ENCODE peak calls at places on chromosomes 3 and 15, in six cellular contexts. Z is IMR-90, O is HCT116, V is GM23338, X is AG10803, Q is MM.1S. N is an unnamed sample.

GRCh38 chr3:190044142-190044541 is 76.6 kb downstream of the P3H2 start:
- DNase-seq in V (no peak), O (no peak), Q (no peak), Z (peak; percentile 74), X (peak; percentile 86), N (peak; percentile 31)

GRCh38 chr3:86563358-86563970 is 427.5 kb downstream of the VGLL3 start:
- DNase-seq in Z (peak; percentile 47), V (peak; percentile 88), Q (peak; percentile 59), X (peak; percentile 46), O (peak; percentile 3), N (peak; percentile 68)

GRCh38 chr15:34993877-34994276 is 5.8 kb upstream of the ZNF770 start:
- DNase-seq in Q (peak; percentile 76), O (no peak), V (no peak), X (no peak), Z (no peak), N (no peak)

GRCh38 chr15:75782926-75783325 is 60.3 kb upstream of the UBE2Q2 start:
- DNase-seq in O (no peak), X (no peak), Z (no peak), Q (no peak), V (no peak), N (no peak)

GRCh38 chr15:50879016-50879415 is 29.5 kb upstream of the AP4E1 start:
- DNase-seq in O (no peak), X (no peak), Z (no peak), V (no peak), Q (peak; percentile 84), N (no peak)

GRCh38 chr3:184868477-184868876 is 56.5 kb downstream of the VPS8 start:
- DNase-seq in X (no peak), O (no peak), Q (no peak), V (no peak), Z (no peak), N (peak; percentile 31)

GRCh38 chr15:77859491-77860060 is 217.9 kb downstream of the TBC1D2B start:
- DNase-seq in X (no peak), Z (no peak), Q (no peak), V (peak; percentile 38), O (no peak), N (no peak)

GRCh38 chr3:50167069-50167781 is 12.1 kb downstream of the SEMA3F start:
- DNase-seq in Q (no peak), O (no peak), X (no peak), V (no peak), Z (peak; percentile 36), N (no peak)

GRCh38 chr3:163058190-163058854 is 1561.7 kb downstream of the OTOL1 start:
- DNase-seq in O (no peak), X (no peak), V (no peak), Z (no peak), Q (no peak), N (no peak)

GRCh38 chr3:29757054-29757777 is 476.3 kb downstream of the RBMS3 start:
- DNase-seq in Q (no peak), V (no peak), X (peak; percentile 27), O (no peak), Z (peak; percentile 54), N (peak; percentile 58)

GRCh38 chr3:52222319-52223221 is 2.9 kb downstream of the TLR9 start:
- DNase-seq in X (no peak), V (no peak), O (no peak), Q (no peak), Z (no peak), N (no peak)

GRCh38 chr3:113148307-113148703 is 63.1 kb upstream of the BOC start:
- DNase-seq in V (no peak), O (no peak), Z (no peak), X (no peak), Q (no peak), N (no peak)

GRCh38 chr15:100667405-100668320 is 65.3 kb downstream of the ASB7 start:
- DNase-seq in O (no peak), Z (peak; percentile 84), Q (no peak), X (peak; percentile 89), V (no peak), N (no peak)

GRCh38 chr15:100661161-100661560 is 58.8 kb downstream of the ASB7 start:
- DNase-seq in X (no peak), O (no peak), V (no peak), Q (no peak), Z (no peak), N (no peak)

GRCh38 chr15:100663066-100663465 is 60.7 kb downstream of the ASB7 start:
- DNase-seq in Z (no peak), X (no peak), Q (no peak), V (peak; percentile 78), O (peak; percentile 36), N (no peak)

GRCh38 chr15:100665570-100665969 is 63.2 kb downstream of the ASB7 start:
- DNase-seq in V (no peak), Z (peak; percentile 58), X (no peak), O (no peak), Q (no peak), N (no peak)

DNA sequence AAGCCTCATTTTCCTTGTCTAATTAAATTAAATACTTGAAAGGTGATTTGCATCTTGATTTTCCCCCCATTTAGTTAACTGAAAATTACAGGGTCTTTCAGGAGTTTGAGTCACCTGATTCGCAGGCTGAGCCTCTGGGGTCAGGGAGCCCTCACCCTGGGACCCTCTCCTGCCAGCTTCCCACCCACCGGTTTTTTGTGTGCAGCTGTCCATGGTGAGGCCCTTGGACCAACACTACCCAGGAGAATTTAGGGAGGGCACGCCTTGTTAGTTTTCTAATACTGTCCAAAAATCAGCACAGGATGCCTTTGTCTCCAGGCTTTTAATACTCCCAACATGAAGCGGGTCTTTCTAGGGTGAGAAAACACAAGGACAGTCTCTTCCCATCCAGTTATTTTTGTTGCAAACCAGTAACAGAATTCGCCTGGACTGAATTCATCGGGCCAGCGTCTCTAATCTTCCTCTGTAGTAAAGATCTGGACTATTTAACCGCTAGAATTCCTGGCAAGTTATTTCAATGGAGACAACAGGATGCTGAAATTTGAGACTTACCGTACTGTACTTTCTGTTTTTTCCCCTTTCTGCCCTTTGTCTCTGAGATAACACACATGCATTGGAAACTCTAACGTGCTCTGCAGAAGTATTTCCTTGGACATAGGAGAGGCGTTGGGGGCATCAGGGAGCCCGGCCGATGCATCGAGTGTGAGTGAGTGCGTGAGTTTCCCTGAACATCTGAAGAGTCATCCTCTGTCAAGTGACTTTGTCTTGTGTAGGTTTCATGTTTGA is 61.4 kb downstream of the ASB7 start:
- DNase-seq in Q (no peak), V (no peak), O (no peak), X (no peak), Z (peak; percentile 15), N (peak; percentile 52)
- H3K4me3 ChIP-seq in Q (no peak overlapping the region), V (no peak overlapping the region), O (no peak overlapping the region), X (no peak overlapping the region), Z (no peak overlapping the region), N (peak overlapping the region; percentile 32)

GRCh38 chr3:108106449-108106848 is 15.6 kb upstream of the CD47 start:
- DNase-seq in X (no peak), O (no peak), Q (no peak), Z (no peak), V (no peak), N (no peak)

GRCh38 chr3:108106031-108106430 is 15.2 kb upstream of the CD47 start:
- DNase-seq in Q (no peak), O (no peak), V (no peak), Z (peak; percentile 84), X (peak; percentile 31), N (peak; percentile 82)

GRCh38 chr3:108103040-108103751 is 12.4 kb upstream of the CD47 start:
- DNase-seq in V (peak; percentile 20), X (no peak), Q (no peak), Z (no peak), O (no peak), N (no peak)

GRCh38 chr3:108102420-108103039 is 11.7 kb upstream of the CD47 start:
- DNase-seq in X (no peak), Z (no peak), Q (no peak), V (no peak), O (no peak), N (no peak)

DNA sequence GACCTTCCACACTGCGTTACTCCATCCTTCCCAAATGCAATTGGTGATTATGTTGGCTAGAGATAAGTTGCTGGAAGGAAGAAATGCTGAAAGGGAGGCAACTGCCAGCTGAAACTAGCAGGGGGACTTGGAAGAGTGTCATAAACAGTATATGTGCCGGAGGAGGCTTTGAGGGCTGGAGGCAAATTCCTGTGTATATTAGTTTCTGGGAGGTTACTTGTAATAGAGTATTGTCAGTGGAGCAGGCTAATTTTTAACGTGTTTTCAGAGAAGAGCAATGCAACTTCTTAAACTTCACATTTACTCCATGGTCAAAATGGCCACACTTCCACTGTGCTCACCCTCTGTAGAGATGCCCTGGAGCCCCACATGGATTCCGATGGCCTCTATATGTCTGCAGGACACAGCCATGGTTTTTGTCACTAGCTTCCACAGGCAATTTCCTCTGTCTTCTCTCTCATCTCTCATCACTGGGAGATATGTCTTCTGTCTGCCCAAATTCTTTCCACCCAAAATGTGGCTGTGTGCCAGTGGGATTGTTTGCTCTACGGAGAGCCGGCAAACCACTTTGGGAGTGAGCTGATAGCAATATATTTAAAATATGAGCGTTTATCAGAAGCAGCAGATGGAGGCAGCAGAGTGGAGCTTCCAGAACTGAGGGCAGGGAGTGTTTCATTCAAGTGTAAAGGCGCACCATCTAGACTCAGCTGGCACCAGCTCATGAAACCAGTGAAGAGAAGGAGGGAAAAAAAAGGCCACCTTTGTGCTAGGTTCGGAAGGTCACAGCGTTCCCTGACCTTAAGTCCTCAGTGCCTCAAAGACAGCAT is 13.4 kb upstream of the CD47 start:
- DNase-seq in O (no peak), V (no peak), Q (no peak), Z (peak; percentile 52), X (no peak), N (peak; percentile 41)
- TF ChIP-seq CTCF in O (no peak), V (no peak), Q (no peak), Z (no peak), X (no peak), N (peak; percentile 27)

DNA sequence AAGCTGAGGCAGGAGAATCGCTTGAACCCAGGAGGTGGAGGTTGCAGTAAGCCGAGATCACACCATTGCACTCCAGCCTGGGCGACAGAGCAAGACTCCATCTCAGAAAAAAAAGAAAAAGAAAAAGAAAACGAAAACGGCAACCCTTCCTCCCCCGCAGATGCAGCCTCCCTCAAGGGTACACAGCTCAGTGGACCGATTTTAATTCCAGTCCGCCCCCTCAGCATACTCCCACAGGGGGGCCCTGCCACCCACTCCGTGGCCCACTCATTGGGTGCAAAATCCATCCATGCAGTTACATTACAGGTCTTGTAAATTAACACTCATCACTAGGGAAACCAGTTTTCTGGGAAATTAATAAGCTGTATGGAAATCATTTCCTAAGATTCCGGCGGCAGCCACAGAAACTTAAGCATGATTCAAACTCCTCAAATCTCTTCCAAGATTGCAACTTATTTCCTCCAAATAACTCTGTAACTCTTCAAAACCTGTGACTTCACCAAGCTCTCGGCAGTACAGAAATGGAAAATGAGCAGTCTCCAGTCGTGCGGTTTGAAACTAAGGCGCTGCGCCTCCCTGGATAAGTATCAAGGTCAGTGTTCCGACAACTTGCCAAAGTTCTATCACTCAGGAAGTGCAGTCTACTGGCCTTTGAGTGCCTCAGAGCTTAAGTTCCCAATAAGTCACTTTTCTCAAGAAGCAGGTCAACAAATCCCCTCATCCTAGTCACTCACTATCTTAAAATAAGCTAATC is 24.6 kb upstream of the KLHL6 start:
- DNase-seq in V (no peak), X (peak; percentile 61), Q (no peak), O (no peak), Z (no peak), N (peak; percentile 10)
- H3K4me3 ChIP-seq in V (no peak overlapping the region), X (peak overlapping the region; percentile 39), Q (peak overlapping the region; percentile 24), O (no peak overlapping the region), Z (no peak overlapping the region), N (no peak overlapping the region)

DNA sequence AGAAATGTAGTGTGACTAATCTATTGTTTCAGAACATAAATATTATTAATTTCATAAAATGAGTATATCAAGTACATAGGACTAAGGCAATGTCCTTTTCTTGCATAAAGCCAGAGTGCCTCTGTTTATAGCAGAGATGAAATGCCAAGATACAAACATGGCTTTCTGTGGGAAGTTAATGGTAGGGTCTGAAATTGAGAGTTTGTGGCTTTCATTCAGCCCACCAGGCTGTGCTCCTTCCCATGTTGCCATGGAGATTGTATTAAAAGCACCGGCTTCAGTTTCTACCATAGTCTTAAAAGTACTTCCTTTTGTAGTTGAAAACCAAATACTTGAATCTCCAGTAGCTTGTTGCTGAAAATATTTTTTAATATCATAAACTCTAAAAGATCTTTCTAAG is 114.0 kb downstream of the LRRC28 start:
- DNase-seq in O (no peak), Q (peak; percentile 77), Z (no peak), X (no peak), V (no peak), N (no peak)
- TF ChIP-seq CTCF in O (no peak), Q (no peak), Z (no peak), X (no peak), V (no peak), N (no peak)

N was measured in choroid plexus epithelial cell.